ENCODE peak calls at places on chromosomes 5 and 9, in six cellular contexts. P, M, O, K, D and T are unnamed samples.

GRCh38 chr5:116371935-116372334 is 202.7 kb downstream of the SEMA6A start:
- DNase-seq in D (no peak), P (no peak), M (peak), O (no peak), K (no peak), T (no peak)

GRCh38 chr9:122991370-122991830 is 42.1 kb upstream of the GPR21 start:
- DNase-seq in P (peak), D (no peak), K (peak), M (peak), O (peak), T (peak)

GRCh38 chr9:96136992-96137665 is 164.8 kb downstream of the HSD17B3 start:
- DNase-seq in M (no peak), P (no peak), D (no peak), K (no peak), O (peak), T (no peak)

GRCh38 chr9:112174223-112174964 is 703 bp downstream of the SUSD1 start:
- DNase-seq in P (no peak), K (peak), D (no peak), O (peak), M (peak), T (peak)

GRCh38 chr9:126304946-126305370 is 21.7 kb upstream of the MVB12B start:
- DNase-seq in O (no peak), D (no peak), M (no peak), K (no peak), P (no peak), T (no peak)

GRCh38 chr5:139650689-139651501 is 2.7 kb downstream of the CXXC5 start:
- DNase-seq in D (no peak), M (peak), P (no peak), K (peak), O (no peak), T (peak)

GRCh38 chr5:139190125-139190524 is 8.0 kb downstream of the SIL1 start:
- DNase-seq in K (no peak), P (no peak), M (no peak), O (no peak), D (no peak), T (no peak)

GRCh38 chr5:146948666-146949065 is 70.1 kb upstream of the PPP2R2B start:
- DNase-seq in P (no peak), M (no peak), O (no peak), K (no peak), D (no peak), T (no peak)

GRCh38 chr5:138282918-138283742 is 8.7 kb upstream of the GFRA3 start:
- DNase-seq in P (peak), M (peak), K (peak), O (no peak), D (no peak), T (peak)

GRCh38 chr5:32859211-32859641 is 148.1 kb downstream of the NPR3 start:
- DNase-seq in D (no peak), K (no peak), P (no peak), M (no peak), O (no peak), T (no peak)

GRCh38 chr9:86352440-86353106 is 1.6 kb downstream of the TUT7 start:
- DNase-seq in M (no peak), O (no peak), D (no peak), K (no peak), P (no peak), T (no peak)

GRCh38 chr9:130698514-130698913 is 4.9 kb downstream of the EXOSC2 start:
- DNase-seq in P (no peak), K (no peak), M (peak), O (no peak), D (no peak), T (no peak)

GRCh38 chr9:105880517-105880916 is 186.2 kb downstream of the TMEM38B start:
- DNase-seq in M (no peak), P (no peak), O (no peak), K (no peak), D (no peak), T (no peak)

GRCh38 chr9:118991366-118992285 is 377.6 kb downstream of the BRINP1 start:
- DNase-seq in P (no peak), M (no peak), D (no peak), K (no peak), O (no peak), T (no peak)

GRCh38 chr5:112973904-112974303 is 2.7 kb upstream of the DCP2 start:
- DNase-seq in K (no peak), M (no peak), O (no peak), D (no peak), P (no peak), T (peak)

GRCh38 chr9:131441441-131441840 is 47.6 kb downstream of the PRRC2B start:
- DNase-seq in O (no peak), P (no peak), K (no peak), M (no peak), D (no peak), T (no peak)

GRCh38 chr9:129697956-129698757 is 32.7 kb downstream of the PRRX2 start:
- DNase-seq in K (peak), O (no peak), P (no peak), D (no peak), M (no peak), T (no peak)

GRCh38 chr5:34597034-34597433 is 59.1 kb upstream of the RAI14 start:
- DNase-seq in M (no peak), D (no peak), P (no peak), K (no peak), O (no peak), T (no peak)

GRCh38 chr5:124951676-124952075 is 205.2 kb upstream of the ZNF608 start:
- DNase-seq in P (no peak), O (peak), M (no peak), D (no peak), K (no peak), T (peak)

GRCh38 chr5:118981783-118982182 is 6.6 kb downstream of the DTWD2 start:
- DNase-seq in O (no peak), K (no peak), M (no peak), D (no peak), P (no peak), T (no peak)

GRCh38 chr5:164472150-164472549 is 966.7 kb downstream of the MAT2B start:
- DNase-seq in P (no peak), M (no peak), D (no peak), K (no peak), O (no peak), T (no peak)

GRCh38 chr5:168295574-168296201 is 4.2 kb downstream of the WWC1 start:
- DNase-seq in D (peak), M (no peak), P (no peak), O (no peak), K (peak), T (peak)

GRCh38 chr9:72789915-72790314 is 162.9 kb downstream of the ALDH1A1 start:
- DNase-seq in P (no peak), D (no peak), K (no peak), M (no peak), O (no peak), T (no peak)

GRCh38 chr9:124886866-124887492 is 25.0 kb downstream of the ARPC5L start:
- DNase-seq in O (no peak), P (no peak), M (no peak), K (no peak), D (no peak), T (no peak)

GRCh38 chr5:176353533-176353932 is 8.0 kb downstream of the KIAA1191 start:
- DNase-seq in O (no peak), M (no peak), K (no peak), P (no peak), D (no peak), T (no peak)

GRCh38 chr9:19976226-19976625 is 187.4 kb upstream of the SLC24A2 start:
- DNase-seq in M (no peak), O (no peak), D (no peak), P (no peak), K (no peak), T (no peak)

GRCh38 chr9:137987244-137988030 is 109.9 kb downstream of the CACNA1B start:
- DNase-seq in P (no peak), D (no peak), M (no peak), K (no peak), O (no peak), T (no peak)
- TF ChIP-seq JUND in P (no peak), D (no peak), M (no peak), K (no peak), O (no peak), T (no peak)

GRCh38 chr5:15383021-15383420 is 117.0 kb upstream of the FBXL7 start:
- DNase-seq in M (no peak), O (no peak), K (no peak), D (no peak), P (no peak), T (no peak)

GRCh38 chr5:15385037-15385436 is 114.9 kb upstream of the FBXL7 start:
- DNase-seq in M (no peak), D (no peak), K (no peak), P (no peak), O (no peak), T (no peak)

GRCh38 chr5:15384176-15384575 is 115.8 kb upstream of the FBXL7 start:
- DNase-seq in M (no peak), O (no peak), P (no peak), K (no peak), D (no peak), T (no peak)

GRCh38 chr5:15384581-15384980 is 115.4 kb upstream of the FBXL7 start:
- DNase-seq in D (no peak), O (no peak), P (no peak), M (no peak), K (no peak), T (no peak)

GRCh38 chr5:15383469-15383868 is 116.5 kb upstream of the FBXL7 start:
- DNase-seq in K (peak), D (no peak), O (no peak), P (no peak), M (peak), T (no peak)
- TF ChIP-seq JUND in K (no peak), D (no peak), O (no peak), P (no peak), M (no peak), T (no peak)

DNA sequence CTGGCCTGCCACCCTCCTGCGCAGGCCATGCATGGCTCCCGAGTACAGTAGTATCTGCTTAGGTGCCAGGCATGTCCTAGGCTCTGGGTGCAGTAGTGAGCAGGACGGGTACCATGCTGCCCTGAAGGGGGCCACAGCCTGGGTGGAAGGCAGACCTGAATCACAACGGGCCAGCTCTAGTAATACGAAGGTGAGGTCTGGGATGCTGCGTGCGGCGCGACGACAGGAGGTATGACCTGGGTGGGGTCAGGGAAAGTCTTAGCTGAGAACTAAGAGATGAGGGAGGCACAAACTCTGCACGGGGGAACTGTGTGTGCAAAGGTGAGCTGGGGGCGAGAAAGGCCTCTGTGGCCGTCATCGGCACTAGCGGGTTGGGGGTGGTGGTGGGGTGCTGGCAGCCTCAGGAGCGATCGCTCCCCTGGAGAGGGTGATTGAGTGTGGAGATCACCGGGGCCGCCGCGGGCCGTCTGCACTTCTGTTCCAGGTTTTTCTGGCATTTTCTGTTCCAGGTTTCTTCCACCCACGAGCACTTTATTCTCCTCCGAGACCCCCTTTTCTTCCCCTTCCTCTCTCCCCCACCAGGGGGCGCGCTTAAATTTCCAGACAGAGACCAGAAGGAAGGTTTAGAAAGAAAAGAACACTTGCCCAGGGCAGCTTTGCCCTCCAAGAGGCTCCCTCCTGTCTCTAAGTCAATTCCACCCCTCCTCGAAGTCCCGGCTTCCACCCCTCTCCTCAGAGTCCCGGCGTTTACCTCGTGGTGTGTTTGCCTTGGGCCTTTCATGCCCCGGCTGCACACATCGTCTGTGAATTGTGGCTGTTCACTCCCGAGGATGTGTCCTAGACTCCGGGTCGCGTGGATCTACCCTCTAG is 15.1 kb downstream of the PDLIM4 start:
- DNase-seq in O (no peak), M (peak), P (no peak), K (peak), D (no peak), T (peak)
- TF ChIP-seq JUND in O (no peak), M (no peak), P (no peak), K (no peak), D (no peak), T (no peak)

GRCh38 chr9:108057421-108058136 is 568.0 kb upstream of the KLF4 start:
- DNase-seq in M (no peak), K (no peak), P (no peak), O (no peak), D (no peak), T (peak)
- TF ChIP-seq JUND in M (no peak), K (peak), P (peak), O (no peak), D (no peak), T (no peak)